ENCODE peak calls at places on chromosomes 3 and 15, in nine cellular contexts. One of them, this sample, is unnamed.

GRCh38 chr15:62135532-62136134 is 29.5 kb downstream of the C2CD4B start:
- DNase-seq in uterus: peak; percentile 45
- DNase-seq in body of pancreas: peak; percentile 65
- DNase-seq in esophagus muscularis mucosa: peak; percentile 77
- DNase-seq in Peyer's patch: no peak
- DNase-seq in breast epithelium: no peak
- DNase-seq in A549: peak; percentile 33
- DNase-seq in H54: no peak
- DNase-seq in upper lobe of left lung: no peak
- DNase-seq in this sample: no peak

GRCh38 chr3:25661694-25662455 is 2.8 kb downstream of the TOP2B start:
- DNase-seq in uterus: no peak
- DNase-seq in body of pancreas: no peak
- DNase-seq in esophagus muscularis mucosa: no peak
- DNase-seq in Peyer's patch: no peak
- DNase-seq in breast epithelium: no peak
- DNase-seq in A549: no peak
- DNase-seq in H54: no peak
- DNase-seq in upper lobe of left lung: no peak
- DNase-seq in this sample: no peak

GRCh38 chr3:197309528-197310361 is 11.3 kb upstream of the DLG1 start:
- DNase-seq in uterus: no peak
- DNase-seq in body of pancreas: no peak
- DNase-seq in esophagus muscularis mucosa: peak; percentile 34
- DNase-seq in Peyer's patch: no peak
- DNase-seq in breast epithelium: no peak
- DNase-seq in A549: no peak
- DNase-seq in H54: no peak
- DNase-seq in upper lobe of left lung: no peak
- DNase-seq in this sample: no peak

GRCh38 chr3:131903988-131904415 is 130.8 kb downstream of the CPNE4 start:
- DNase-seq in uterus: no peak
- DNase-seq in body of pancreas: no peak
- DNase-seq in esophagus muscularis mucosa: no peak
- DNase-seq in Peyer's patch: no peak
- DNase-seq in breast epithelium: no peak
- DNase-seq in A549: peak; percentile 71
- DNase-seq in H54: peak; percentile 23
- DNase-seq in upper lobe of left lung: no peak
- DNase-seq in this sample: no peak

GRCh38 chr3:65048151-65048550 is 360.4 kb upstream of the ADAMTS9 start:
- DNase-seq in uterus: no peak
- DNase-seq in body of pancreas: no peak
- DNase-seq in esophagus muscularis mucosa: no peak
- DNase-seq in Peyer's patch: no peak
- DNase-seq in breast epithelium: no peak
- DNase-seq in A549: no peak
- DNase-seq in H54: no peak
- DNase-seq in upper lobe of left lung: no peak
- DNase-seq in this sample: no peak

GRCh38 chr3:150443331-150443741 is 35.2 kb downstream of the TSC22D2 start:
- DNase-seq in uterus: no peak
- DNase-seq in body of pancreas: no peak
- DNase-seq in esophagus muscularis mucosa: no peak
- DNase-seq in Peyer's patch: no peak
- DNase-seq in breast epithelium: no peak
- DNase-seq in A549: no peak
- DNase-seq in H54: no peak
- DNase-seq in upper lobe of left lung: no peak
- DNase-seq in this sample: no peak

GRCh38 chr3:133474251-133474801 is 74.5 kb downstream of the BFSP2 start:
- DNase-seq in uterus: peak; percentile 81
- DNase-seq in body of pancreas: no peak
- DNase-seq in esophagus muscularis mucosa: no peak
- DNase-seq in Peyer's patch: peak; percentile 61
- DNase-seq in breast epithelium: peak; percentile 62
- DNase-seq in A549: no peak
- DNase-seq in H54: no peak
- DNase-seq in upper lobe of left lung: no peak
- DNase-seq in this sample: no peak

GRCh38 chr3:112874725-112875124 is 28.1 kb upstream of the CD200R1L start:
- DNase-seq in uterus: no peak
- DNase-seq in body of pancreas: no peak
- DNase-seq in esophagus muscularis mucosa: no peak
- DNase-seq in Peyer's patch: no peak
- DNase-seq in breast epithelium: no peak
- DNase-seq in A549: no peak
- DNase-seq in H54: no peak
- DNase-seq in upper lobe of left lung: no peak
- DNase-seq in this sample: no peak

DNA sequence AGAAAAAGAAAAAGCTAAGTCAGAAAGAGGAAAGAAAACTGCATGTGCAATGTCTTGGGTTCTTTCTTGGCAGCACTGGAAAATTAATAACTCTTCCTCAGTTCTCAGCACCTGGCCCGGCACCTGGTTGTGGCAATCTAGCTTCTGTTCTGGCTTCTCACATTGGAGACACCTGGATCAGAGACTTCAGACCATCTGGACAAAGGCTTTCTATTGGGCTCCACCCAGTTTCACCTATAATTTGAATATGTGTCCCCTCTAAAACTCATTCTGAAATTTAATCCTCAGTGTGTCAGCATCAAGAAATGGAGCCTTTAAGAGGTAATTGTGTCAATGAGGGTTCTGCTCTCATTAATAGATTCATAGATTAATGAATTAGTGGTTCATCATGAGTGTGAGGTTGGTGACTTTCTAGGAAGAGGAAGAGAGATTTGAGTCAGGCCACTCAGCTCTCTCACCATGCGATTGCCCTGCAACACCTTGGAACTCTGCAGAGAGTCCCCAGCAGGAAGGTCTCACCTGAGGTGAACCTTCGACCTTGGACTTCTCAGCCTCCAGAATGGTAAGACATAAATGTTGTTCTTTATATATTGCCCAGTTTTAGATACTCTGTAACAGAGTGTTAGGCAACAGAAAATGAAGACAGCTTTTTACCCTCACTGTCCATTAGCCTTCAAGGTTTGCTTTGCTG is 679.9 kb downstream of the NTRK3 start:
- DNase-seq in uterus: no peak
- DNase-seq in body of pancreas: no peak
- DNase-seq in esophagus muscularis mucosa: no peak
- DNase-seq in Peyer's patch: no peak
- DNase-seq in breast epithelium: no peak
- DNase-seq in A549: no peak
- DNase-seq in H54: no peak
- DNase-seq in upper lobe of left lung: no peak
- DNase-seq in this sample: no peak
- TF ChIP-seq POLR2A in uterus: no peak
- TF ChIP-seq POLR2A in body of pancreas: no peak
- TF ChIP-seq POLR2A in esophagus muscularis mucosa: no peak
- TF ChIP-seq POLR2A in Peyer's patch: no peak
- TF ChIP-seq POLR2A in breast epithelium: no peak
- TF ChIP-seq POLR2A in A549: no peak
- TF ChIP-seq POLR2A in H54: no peak
- TF ChIP-seq POLR2A in upper lobe of left lung: no peak
- TF ChIP-seq POLR2A in this sample: no peak

DNA sequence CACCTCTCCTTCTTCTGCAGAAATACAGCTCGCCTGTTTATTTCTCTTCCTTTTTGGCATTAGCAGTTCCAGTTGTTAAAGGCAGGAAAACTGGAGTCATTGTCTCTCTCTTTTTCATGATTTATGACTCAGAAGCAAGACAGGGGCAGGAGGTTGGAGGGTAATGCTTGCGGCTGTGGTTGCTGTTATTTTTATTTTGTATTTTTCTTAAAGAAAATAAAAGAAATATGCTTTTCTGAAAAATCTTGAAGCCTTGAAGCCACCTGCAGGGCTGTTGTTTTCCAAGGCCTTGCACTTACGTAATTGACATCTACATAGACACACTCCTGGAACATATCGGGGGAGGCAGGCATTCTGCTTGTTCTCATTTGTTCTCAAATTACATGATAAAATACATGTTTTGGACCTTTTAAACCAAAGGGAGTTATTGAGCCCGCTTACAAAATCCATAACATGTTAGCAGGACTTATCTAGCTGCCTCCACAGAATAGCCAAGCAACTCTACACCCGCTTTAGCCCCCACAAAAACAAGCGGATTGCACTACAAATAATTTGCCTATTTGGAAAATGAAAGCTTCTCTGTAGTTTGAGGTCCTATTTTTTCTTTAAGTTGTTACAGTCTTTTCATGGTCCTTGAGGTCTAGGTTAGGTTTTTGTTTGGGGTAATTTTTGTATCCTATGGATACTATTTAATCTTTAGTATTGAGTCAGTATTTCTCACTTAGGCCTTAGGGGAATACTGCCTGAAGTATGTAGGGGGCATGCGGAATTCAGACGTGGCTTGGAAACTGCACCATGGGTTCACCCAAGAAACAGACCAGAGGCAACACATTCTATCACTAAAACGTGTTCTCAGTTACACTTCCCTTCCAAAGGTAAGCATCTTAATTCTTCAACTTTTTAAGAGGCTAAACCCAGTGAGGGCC is 1004.5 kb upstream of the NR2F2 start:
- DNase-seq in uterus: no peak
- DNase-seq in body of pancreas: no peak
- DNase-seq in esophagus muscularis mucosa: no peak
- DNase-seq in Peyer's patch: no peak
- DNase-seq in breast epithelium: no peak
- DNase-seq in A549: no peak
- DNase-seq in H54: no peak
- DNase-seq in upper lobe of left lung: no peak
- DNase-seq in this sample: no peak
- TF ChIP-seq POLR2A in uterus: peak; percentile 45
- TF ChIP-seq POLR2A in body of pancreas: no peak
- TF ChIP-seq POLR2A in esophagus muscularis mucosa: no peak
- TF ChIP-seq POLR2A in Peyer's patch: no peak
- TF ChIP-seq POLR2A in breast epithelium: no peak
- TF ChIP-seq POLR2A in A549: no peak
- TF ChIP-seq POLR2A in H54: no peak
- TF ChIP-seq POLR2A in upper lobe of left lung: no peak
- TF ChIP-seq POLR2A in this sample: no peak

GRCh38 chr15:79045041-79045440 is 45.5 kb downstream of the RASGRF1 start:
- DNase-seq in uterus: no peak
- DNase-seq in body of pancreas: no peak
- DNase-seq in esophagus muscularis mucosa: no peak
- DNase-seq in Peyer's patch: no peak
- DNase-seq in breast epithelium: no peak
- DNase-seq in A549: no peak
- DNase-seq in H54: no peak
- DNase-seq in upper lobe of left lung: no peak
- DNase-seq in this sample: no peak
- TF ChIP-seq POLR2A in uterus: no peak
- TF ChIP-seq POLR2A in body of pancreas: no peak
- TF ChIP-seq POLR2A in esophagus muscularis mucosa: no peak
- TF ChIP-seq POLR2A in Peyer's patch: no peak
- TF ChIP-seq POLR2A in breast epithelium: no peak
- TF ChIP-seq POLR2A in A549: no peak
- TF ChIP-seq POLR2A in H54: no peak
- TF ChIP-seq POLR2A in upper lobe of left lung: no peak
- TF ChIP-seq POLR2A in this sample: no peak

GRCh38 chr3:10442151-10442795 is 63.1 kb downstream of the ATP2B2 start:
- DNase-seq in uterus: no peak
- DNase-seq in body of pancreas: no peak
- DNase-seq in esophagus muscularis mucosa: no peak
- DNase-seq in Peyer's patch: no peak
- DNase-seq in breast epithelium: no peak
- DNase-seq in A549: no peak
- DNase-seq in H54: no peak
- DNase-seq in upper lobe of left lung: no peak
- DNase-seq in this sample: no peak
- TF ChIP-seq POLR2A in uterus: no peak
- TF ChIP-seq POLR2A in body of pancreas: no peak
- TF ChIP-seq POLR2A in esophagus muscularis mucosa: no peak
- TF ChIP-seq POLR2A in Peyer's patch: no peak
- TF ChIP-seq POLR2A in breast epithelium: no peak
- TF ChIP-seq POLR2A in A549: no peak
- TF ChIP-seq POLR2A in H54: no peak
- TF ChIP-seq POLR2A in upper lobe of left lung: no peak
- TF ChIP-seq POLR2A in this sample: no peak

DNA sequence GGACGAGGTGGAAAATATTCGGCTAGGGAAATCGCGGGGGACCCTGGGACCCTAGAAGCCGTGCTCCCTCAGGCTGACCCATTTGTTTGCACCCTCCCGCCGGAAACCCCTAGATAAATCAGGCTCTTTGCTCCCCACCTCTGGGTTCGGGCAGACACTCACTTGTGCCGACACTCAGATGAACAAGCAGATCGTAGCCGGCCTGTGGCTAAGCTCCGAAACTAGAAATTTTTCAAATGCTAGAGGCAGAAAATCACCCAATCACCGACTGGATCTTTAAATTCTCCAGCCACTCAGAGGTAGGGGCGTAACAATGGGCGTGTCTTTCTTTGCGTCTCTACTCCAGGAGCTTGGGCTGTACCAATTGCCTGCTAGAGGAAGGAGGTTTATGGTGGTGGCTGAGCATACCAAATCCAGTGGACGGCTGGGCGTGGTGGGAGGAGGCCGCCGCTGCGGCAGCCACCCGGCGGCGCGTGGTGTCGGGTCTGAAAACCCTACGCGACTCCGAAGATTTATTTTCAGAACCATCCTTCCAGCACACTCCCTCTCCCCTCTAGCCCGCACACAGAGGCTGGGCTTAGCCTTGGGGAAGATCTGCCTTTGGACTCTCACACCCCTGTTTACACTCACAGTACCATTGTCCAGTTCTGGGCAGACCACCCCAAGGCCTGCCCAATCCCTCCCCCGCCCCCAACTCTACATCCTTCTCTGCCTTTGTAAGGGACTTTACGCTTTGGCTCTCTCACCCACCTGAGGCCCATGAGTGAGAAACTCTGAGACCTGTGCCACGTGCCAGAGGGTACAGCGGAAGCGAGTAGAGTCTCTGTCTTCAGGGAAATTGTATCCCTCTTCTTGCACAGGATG is at the start of gene PIF1:
- DNase-seq in uterus: peak; percentile 87
- DNase-seq in body of pancreas: peak; percentile 91
- DNase-seq in esophagus muscularis mucosa: peak; percentile 98
- DNase-seq in Peyer's patch: peak; percentile 96
- DNase-seq in breast epithelium: peak; percentile 81
- DNase-seq in A549: peak; percentile 99
- DNase-seq in H54: peak; percentile 75
- DNase-seq in upper lobe of left lung: peak; percentile 91
- DNase-seq in this sample: peak; percentile 76
- TF ChIP-seq POLR2A in uterus: peak; percentile 78
- TF ChIP-seq POLR2A in body of pancreas: peak; percentile 29
- TF ChIP-seq POLR2A in esophagus muscularis mucosa: no peak
- TF ChIP-seq POLR2A in Peyer's patch: peak; percentile 50
- TF ChIP-seq POLR2A in breast epithelium: peak; percentile 21
- TF ChIP-seq POLR2A in A549: peak; percentile 84
- TF ChIP-seq POLR2A in H54: peak; percentile 46
- TF ChIP-seq POLR2A in upper lobe of left lung: no peak
- TF ChIP-seq POLR2A in this sample: peak; percentile 85

DNA sequence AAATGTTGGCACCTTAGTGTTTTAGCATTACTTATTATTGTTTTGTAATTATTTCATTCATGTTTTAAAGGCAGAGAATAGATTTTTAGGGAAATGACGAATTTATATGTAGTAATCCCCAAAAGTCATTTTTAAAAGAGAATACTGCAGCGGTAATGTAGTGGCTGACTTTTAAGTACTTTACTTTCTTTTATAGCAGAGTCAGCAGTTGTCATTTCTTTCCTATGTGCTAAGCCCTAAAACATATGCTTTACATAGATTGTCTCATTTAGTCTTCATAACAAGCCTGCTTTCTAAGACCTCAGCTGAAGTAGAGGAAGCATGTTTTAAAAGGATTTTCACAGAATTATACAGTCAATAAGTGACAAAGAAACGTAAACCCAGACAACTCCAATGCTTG is 102.1 kb upstream of the PEX5L start:
- DNase-seq in uterus: no peak
- DNase-seq in body of pancreas: no peak
- DNase-seq in esophagus muscularis mucosa: no peak
- DNase-seq in Peyer's patch: no peak
- DNase-seq in breast epithelium: no peak
- DNase-seq in A549: no peak
- DNase-seq in H54: no peak
- DNase-seq in upper lobe of left lung: no peak
- DNase-seq in this sample: no peak
- TF ChIP-seq POLR2A in uterus: no peak
- TF ChIP-seq POLR2A in body of pancreas: no peak
- TF ChIP-seq POLR2A in esophagus muscularis mucosa: no peak
- TF ChIP-seq POLR2A in Peyer's patch: no peak
- TF ChIP-seq POLR2A in breast epithelium: no peak
- TF ChIP-seq POLR2A in A549: no peak
- TF ChIP-seq POLR2A in H54: no peak
- TF ChIP-seq POLR2A in upper lobe of left lung: no peak
- TF ChIP-seq POLR2A in this sample: no peak

This sample was measured in GM12892.